ENCODE peak calls at places on chromosomes 16 and 17, in nine cellular contexts. U, V, Z, X, T, C, L, S and E are unnamed samples.

GRCh38 chr17:4333041-4333440 is 33.4 kb downstream of the UBE2G1 start:
- DNase-seq in U (no peak), V (no peak), Z (no peak), X (no peak), T (no peak), C (no peak), L (no peak), S (no peak), E (no peak)

GRCh38 chr16:48201515-48202201 is 42.4 kb upstream of the LONP2 start:
- DNase-seq in U (no peak), V (no peak), Z (no peak), X (no peak), T (no peak), C (no peak), L (no peak), S (no peak), E (no peak)

GRCh38 chr17:9522074-9522473 is 53.5 kb downstream of the STX8 start:
- DNase-seq in U (peak), V (no peak), Z (no peak), X (peak), T (no peak), C (peak), L (peak), S (no peak), E (no peak)

GRCh38 chr17:46770818-46771600 is 47.5 kb downstream of the WNT3 start:
- DNase-seq in U (peak), V (peak), Z (peak), X (peak), T (no peak), C (no peak), L (no peak), S (no peak), E (no peak)

GRCh38 chr17:40617678-40618240 is 29.9 kb downstream of the SMARCE1 start:
- DNase-seq in U (no peak), V (no peak), Z (no peak), X (no peak), T (no peak), C (no peak), L (no peak), S (no peak), E (no peak)

GRCh38 chr17:45575126-45575885 is 84.8 kb upstream of the PLEKHM1 start:
- DNase-seq in U (no peak), V (no peak), Z (no peak), X (no peak), T (no peak), C (peak), L (no peak), S (no peak), E (no peak)

GRCh38 chr16:67014641-67015315 is 14.2 kb upstream of the CBFB start:
- DNase-seq in U (no peak), V (no peak), Z (peak), X (no peak), T (no peak), C (no peak), L (no peak), S (no peak), E (peak)

GRCh38 chr17:75850928-75851692 is 4.0 kb downstream of the WBP2 start:
- DNase-seq in U (no peak), V (no peak), Z (no peak), X (no peak), T (no peak), C (no peak), L (peak), S (no peak), E (peak)

GRCh38 chr16:88839745-88840588 is 16.8 kb downstream of the GALNS start:
- DNase-seq in U (no peak), V (no peak), Z (no peak), X (no peak), T (no peak), C (no peak), L (no peak), S (no peak), E (no peak)

GRCh38 chr16:19177111-19177747 is 9.2 kb downstream of the SYT17 start:
- DNase-seq in U (no peak), V (no peak), Z (no peak), X (no peak), T (no peak), C (peak), L (no peak), S (no peak), E (no peak)

GRCh38 chr17:74742153-74742515 is 5.1 kb downstream of the RAB37 start:
- DNase-seq in U (no peak), V (no peak), Z (no peak), X (no peak), T (no peak), C (peak), L (no peak), S (no peak), E (no peak)

GRCh38 chr17:66567234-66568170 is 265.1 kb downstream of the PRKCA start:
- DNase-seq in U (peak), V (peak), Z (peak), X (peak), T (peak), C (peak), L (peak), S (no peak), E (peak)

GRCh38 chr17:33163827-33164555 is 129.1 kb downstream of the ASIC2 start:
- DNase-seq in U (no peak), V (no peak), Z (no peak), X (no peak), T (no peak), C (no peak), L (peak), S (no peak), E (no peak)

GRCh38 chr17:48102700-48103378 is 1.6 kb upstream of the CBX1 start:
- DNase-seq in U (no peak), V (no peak), Z (no peak), X (peak), T (no peak), C (no peak), L (no peak), S (no peak), E (no peak)

GRCh38 chr17:68578236-68578635 is 22.9 kb downstream of the FAM20A start:
- DNase-seq in U (no peak), V (no peak), Z (no peak), X (no peak), T (no peak), C (no peak), L (no peak), S (no peak), E (no peak)

GRCh38 chr16:10949424-10949970 is 5.1 kb downstream of the CLEC16A start:
- DNase-seq in U (no peak), V (no peak), Z (no peak), X (peak), T (no peak), C (peak), L (no peak), S (no peak), E (no peak)

GRCh38 chr16:28494141-28494851 is at the start of gene APOBR:
- DNase-seq in U (no peak), V (peak), Z (no peak), X (no peak), T (no peak), C (peak), L (peak), S (peak), E (peak)

GRCh38 chr16:63876096-63876495 is 1245.8 kb downstream of the CDH11 start:
- DNase-seq in U (no peak), V (no peak), Z (no peak), X (peak), T (no peak), C (no peak), L (no peak), S (no peak), E (no peak)

GRCh38 chr17:15502315-15503112 is 35.1 kb upstream of the CDRT4 start:
- DNase-seq in U (peak), V (peak), Z (peak), X (peak), T (peak), C (peak), L (peak), S (peak), E (peak)

GRCh38 chr16:56851671-56852400 is 13.2 kb upstream of the SLC12A3 start:
- DNase-seq in U (no peak), V (no peak), Z (no peak), X (peak), T (no peak), C (peak), L (no peak), S (no peak), E (no peak)

DNA sequence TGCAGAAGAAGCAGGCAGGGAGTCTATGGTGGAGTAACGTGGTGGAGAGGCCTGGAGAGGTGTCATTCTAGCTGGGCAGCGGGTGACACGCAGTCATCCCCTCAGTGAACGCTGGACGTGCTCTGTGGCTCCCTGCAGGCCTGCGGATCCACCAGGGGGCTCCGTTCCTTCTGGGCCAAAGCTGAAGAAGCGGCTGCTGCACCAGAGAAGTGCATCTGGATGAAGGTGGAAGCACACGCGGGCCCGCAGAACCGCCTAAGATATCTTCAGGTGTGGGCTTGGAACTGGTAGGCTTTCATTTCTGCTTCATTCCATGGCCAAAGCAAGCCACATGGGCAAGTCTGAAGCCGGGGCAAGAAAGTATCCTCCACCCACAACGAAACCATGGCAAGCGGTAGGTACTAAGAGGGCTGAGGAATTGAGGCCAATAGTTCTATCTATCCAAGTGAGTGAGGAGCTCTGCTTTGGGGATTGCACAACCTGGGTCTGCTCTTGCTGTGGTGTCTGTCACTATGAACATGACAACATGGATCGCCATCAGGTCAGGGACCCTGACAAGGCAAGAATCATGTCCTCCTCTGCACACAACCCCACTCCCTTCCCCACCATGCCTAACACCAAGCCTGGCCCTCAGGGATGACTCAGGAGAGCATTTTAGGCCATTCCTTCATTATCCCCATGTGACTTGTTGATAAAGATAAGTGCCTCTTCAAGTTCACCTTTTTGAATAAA is 78.9 kb upstream of the FBXO47 start:
- DNase-seq in U (no peak), V (no peak), Z (no peak), X (no peak), T (no peak), C (no peak), L (no peak), S (no peak), E (no peak)
- TF ChIP-seq CTCF in U (no peak), V (no peak), Z (no peak), X (no peak), T (no peak), C (no peak), L (no peak), S (no peak), E (no peak)

GRCh38 chr17:72387969-72388368 is 267.1 kb downstream of the SOX9 start:
- DNase-seq in U (no peak), V (no peak), Z (no peak), X (no peak), T (no peak), C (no peak), L (no peak), S (no peak), E (no peak)

GRCh38 chr17:72390675-72391501 is 270.1 kb downstream of the SOX9 start:
- DNase-seq in U (no peak), V (no peak), Z (no peak), X (peak), T (no peak), C (peak), L (no peak), S (no peak), E (no peak)

GRCh38 chr17:72386619-72387237 is 265.9 kb downstream of the SOX9 start:
- DNase-seq in U (no peak), V (no peak), Z (no peak), X (no peak), T (no peak), C (no peak), L (no peak), S (no peak), E (no peak)

GRCh38 chr17:72387487-72387886 is 266.7 kb downstream of the SOX9 start:
- DNase-seq in U (no peak), V (no peak), Z (no peak), X (peak), T (no peak), C (no peak), L (no peak), S (no peak), E (no peak)

GRCh38 chr17:72388765-72389473 is 268.1 kb downstream of the SOX9 start:
- DNase-seq in U (peak), V (no peak), Z (no peak), X (peak), T (no peak), C (peak), L (no peak), S (no peak), E (no peak)
- TF ChIP-seq CTCF in U (peak), V (no peak), Z (no peak), X (peak), T (no peak), C (peak), L (no peak), S (no peak), E (no peak)

DNA sequence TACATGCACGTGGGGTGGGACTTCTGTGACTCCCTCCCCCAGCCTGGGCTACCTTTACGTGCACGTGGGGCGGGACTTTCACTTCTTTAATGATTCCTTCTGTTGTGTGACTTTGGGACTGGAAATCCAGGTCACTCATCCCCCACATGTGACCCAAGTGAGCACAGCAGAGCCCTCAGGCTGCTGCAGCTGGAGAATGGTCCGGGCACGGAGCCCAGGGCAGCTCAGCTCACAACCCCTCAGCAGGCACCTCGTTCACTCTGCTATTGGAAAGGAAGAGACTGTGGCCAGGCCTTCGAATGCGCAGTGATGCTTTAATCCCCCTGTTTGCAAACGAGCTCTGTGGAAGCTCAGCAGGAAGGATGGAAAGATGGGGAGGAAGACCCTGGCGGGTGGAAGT is 14.7 kb downstream of the DBNDD1 start:
- DNase-seq in U (no peak), V (no peak), Z (no peak), X (no peak), T (no peak), C (no peak), L (no peak), S (no peak), E (no peak)
- TF ChIP-seq CTCF in U (no peak), V (no peak), Z (no peak), X (no peak), T (no peak), C (no peak), L (no peak), S (no peak), E (no peak)

GRCh38 chr17:70479779-70480178 is 310.4 kb downstream of the KCNJ2 start:
- DNase-seq in U (no peak), V (no peak), Z (no peak), X (no peak), T (no peak), C (no peak), L (no peak), S (no peak), E (no peak)

GRCh38 chr17:70483624-70484023 is 314.3 kb downstream of the KCNJ2 start:
- DNase-seq in U (no peak), V (no peak), Z (no peak), X (no peak), T (no peak), C (no peak), L (no peak), S (no peak), E (no peak)

GRCh38 chr17:70484050-70484449 is 314.7 kb downstream of the KCNJ2 start:
- DNase-seq in U (no peak), V (no peak), Z (no peak), X (no peak), T (no peak), C (no peak), L (no peak), S (no peak), E (no peak)

GRCh38 chr17:70478883-70479282 is 309.6 kb downstream of the KCNJ2 start:
- DNase-seq in U (no peak), V (no peak), Z (no peak), X (no peak), T (no peak), C (no peak), L (no peak), S (no peak), E (no peak)

GRCh38 chr17:70484496-70484895 is 315.2 kb downstream of the KCNJ2 start:
- DNase-seq in U (no peak), V (no peak), Z (no peak), X (no peak), T (no peak), C (no peak), L (no peak), S (no peak), E (no peak)
- TF ChIP-seq CTCF in U (no peak), V (no peak), Z (no peak), X (no peak), T (no peak), C (no peak), L (no peak), S (no peak), E (no peak)

GRCh38 chr17:36890398-36891190 is 46.7 kb upstream of the LHX1 start:
- DNase-seq in U (no peak), V (no peak), Z (no peak), X (no peak), T (no peak), C (no peak), L (no peak), S (no peak), E (no peak)

GRCh38 chr17:36888236-36888957 is 48.9 kb upstream of the LHX1 start:
- DNase-seq in U (no peak), V (no peak), Z (no peak), X (no peak), T (no peak), C (no peak), L (no peak), S (no peak), E (no peak)

GRCh38 chr17:36889955-36890354 is 47.3 kb upstream of the LHX1 start:
- DNase-seq in U (no peak), V (no peak), Z (no peak), X (no peak), T (no peak), C (no peak), L (no peak), S (no peak), E (no peak)

DNA sequence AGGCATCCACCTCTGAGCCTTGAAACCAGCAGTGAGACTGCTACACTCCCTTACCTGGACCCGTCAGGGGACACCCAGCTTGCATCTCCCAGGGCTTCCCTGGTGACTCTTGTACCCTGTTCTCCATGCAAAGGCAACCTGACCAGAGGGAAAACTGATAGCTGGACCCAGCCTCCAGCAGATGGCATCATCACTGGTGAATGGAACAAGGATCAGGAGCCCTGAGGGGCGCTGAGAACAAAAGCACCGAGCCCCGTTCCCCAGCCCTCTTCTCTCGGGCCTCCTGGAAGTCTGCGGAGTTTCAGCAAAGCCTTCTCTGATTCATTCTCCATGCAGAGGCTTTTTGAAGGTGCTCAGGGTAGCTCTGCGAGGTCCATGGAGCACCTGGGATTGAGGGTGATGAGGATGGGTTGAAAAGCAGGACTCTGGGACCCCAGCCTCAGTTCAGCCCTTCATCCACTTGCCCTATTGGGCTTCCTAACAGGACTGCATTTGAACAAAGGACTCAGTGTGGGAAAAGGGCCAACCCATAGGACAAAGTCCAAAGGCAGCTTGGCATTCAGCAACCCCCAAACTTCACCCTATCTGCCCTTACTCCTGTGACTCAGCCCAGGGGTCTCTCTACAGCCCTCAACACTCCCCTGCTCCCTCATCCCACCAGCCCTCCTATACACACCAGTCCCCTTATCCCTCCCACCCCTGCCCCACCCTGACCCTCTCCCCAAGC is 45.0 kb upstream of the LHX1 start:
- DNase-seq in U (no peak), V (peak), Z (no peak), X (no peak), T (no peak), C (no peak), L (no peak), S (no peak), E (no peak)
- TF ChIP-seq CTCF in U (peak), V (no peak), Z (no peak), X (no peak), T (no peak), C (no peak), L (no peak), S (no peak), E (no peak)

GRCh38 chr16:51201604-51202003 is 50.5 kb upstream of the SALL1 start:
- DNase-seq in U (no peak), V (no peak), Z (no peak), X (no peak), T (no peak), C (no peak), L (no peak), S (no peak), E (no peak)
- TF ChIP-seq CTCF in U (no peak), V (no peak), Z (no peak), X (no peak), T (no peak), C (no peak), L (no peak), S (no peak), E (no peak)

GRCh38 chr17:63434951-63435571 is 11.0 kb downstream of the CYB561 start:
- DNase-seq in U (peak), V (peak), Z (peak), X (peak), T (no peak), C (no peak), L (peak), S (no peak), E (peak)
- TF ChIP-seq CTCF in U (peak), V (no peak), Z (no peak), X (no peak), T (no peak), C (no peak), L (no peak), S (no peak), E (no peak)